ENCODE peak calls at places on chromosomes 2 and 18, in seven cellular contexts. One of them, this sample, is unnamed.

GRCh38 chr2:240840435-240841060 is 20.5 kb upstream of the KIF1A start:
- DNase-seq in dorsolateral prefrontal cortex: peak
- DNase-seq in Calu3: peak
- DNase-seq in CD8-positive, alpha-beta T cell: no peak
- DNase-seq in MCF 10A: peak
- DNase-seq in tibial artery: no peak
- DNase-seq in colonic mucosa: peak
- DNase-seq in this sample: peak

GRCh38 chr2:174656671-174657171 is 59.1 kb upstream of the WIPF1 start:
- DNase-seq in dorsolateral prefrontal cortex: no peak
- DNase-seq in Calu3: no peak
- DNase-seq in CD8-positive, alpha-beta T cell: no peak
- DNase-seq in MCF 10A: no peak
- DNase-seq in tibial artery: no peak
- DNase-seq in colonic mucosa: no peak
- DNase-seq in this sample: no peak

GRCh38 chr2:84429328-84429727 is 29.8 kb downstream of the SUCLG1 start:
- DNase-seq in dorsolateral prefrontal cortex: no peak
- DNase-seq in Calu3: no peak
- DNase-seq in CD8-positive, alpha-beta T cell: no peak
- DNase-seq in MCF 10A: no peak
- DNase-seq in tibial artery: no peak
- DNase-seq in colonic mucosa: no peak
- DNase-seq in this sample: no peak

GRCh38 chr2:175009917-175010621 is 4.9 kb upstream of the CHN1 start:
- DNase-seq in dorsolateral prefrontal cortex: no peak
- DNase-seq in Calu3: no peak
- DNase-seq in CD8-positive, alpha-beta T cell: no peak
- DNase-seq in MCF 10A: no peak
- DNase-seq in tibial artery: no peak
- DNase-seq in colonic mucosa: no peak
- DNase-seq in this sample: no peak

GRCh38 chr2:48508461-48509124 is 21.4 kb upstream of the STON1 start:
- DNase-seq in dorsolateral prefrontal cortex: no peak
- DNase-seq in Calu3: no peak
- DNase-seq in CD8-positive, alpha-beta T cell: no peak
- DNase-seq in MCF 10A: no peak
- DNase-seq in tibial artery: no peak
- DNase-seq in colonic mucosa: no peak
- DNase-seq in this sample: peak

GRCh38 chr2:231575612-231576256 is 16.9 kb upstream of the TEX44 start:
- DNase-seq in dorsolateral prefrontal cortex: no peak
- DNase-seq in Calu3: no peak
- DNase-seq in CD8-positive, alpha-beta T cell: no peak
- DNase-seq in MCF 10A: no peak
- DNase-seq in tibial artery: no peak
- DNase-seq in colonic mucosa: no peak
- DNase-seq in this sample: no peak

GRCh38 chr18:10519999-10520935 is 5.6 kb upstream of the NAPG start:
- DNase-seq in dorsolateral prefrontal cortex: peak
- DNase-seq in Calu3: peak
- DNase-seq in CD8-positive, alpha-beta T cell: peak
- DNase-seq in MCF 10A: peak
- DNase-seq in tibial artery: peak
- DNase-seq in colonic mucosa: peak
- DNase-seq in this sample: peak

GRCh38 chr2:121611730-121612705 is 37.2 kb downstream of the CLASP1 start:
- DNase-seq in dorsolateral prefrontal cortex: no peak
- DNase-seq in Calu3: no peak
- DNase-seq in CD8-positive, alpha-beta T cell: no peak
- DNase-seq in MCF 10A: no peak
- DNase-seq in tibial artery: no peak
- DNase-seq in colonic mucosa: no peak
- DNase-seq in this sample: no peak

GRCh38 chr2:64168756-64169155 is 24.5 kb upstream of the PELI1 start:
- DNase-seq in dorsolateral prefrontal cortex: no peak
- DNase-seq in Calu3: no peak
- DNase-seq in CD8-positive, alpha-beta T cell: no peak
- DNase-seq in MCF 10A: peak
- DNase-seq in tibial artery: no peak
- DNase-seq in colonic mucosa: no peak
- DNase-seq in this sample: no peak

GRCh38 chr2:160401895-160402294 is 91.7 kb downstream of the RBMS1 start:
- DNase-seq in dorsolateral prefrontal cortex: no peak
- DNase-seq in Calu3: no peak
- DNase-seq in CD8-positive, alpha-beta T cell: no peak
- DNase-seq in MCF 10A: no peak
- DNase-seq in tibial artery: no peak
- DNase-seq in colonic mucosa: no peak
- DNase-seq in this sample: no peak

GRCh38 chr2:160402498-160402897 is 91.1 kb downstream of the RBMS1 start:
- DNase-seq in dorsolateral prefrontal cortex: no peak
- DNase-seq in Calu3: no peak
- DNase-seq in CD8-positive, alpha-beta T cell: no peak
- DNase-seq in MCF 10A: no peak
- DNase-seq in tibial artery: no peak
- DNase-seq in colonic mucosa: no peak
- DNase-seq in this sample: no peak

GRCh38 chr2:160399880-160400279 is 93.7 kb downstream of the RBMS1 start:
- DNase-seq in dorsolateral prefrontal cortex: no peak
- DNase-seq in Calu3: no peak
- DNase-seq in CD8-positive, alpha-beta T cell: no peak
- DNase-seq in MCF 10A: no peak
- DNase-seq in tibial artery: no peak
- DNase-seq in colonic mucosa: no peak
- DNase-seq in this sample: no peak

GRCh38 chr2:160394153-160394552 is 99.5 kb downstream of the RBMS1 start:
- DNase-seq in dorsolateral prefrontal cortex: no peak
- DNase-seq in Calu3: no peak
- DNase-seq in CD8-positive, alpha-beta T cell: no peak
- DNase-seq in MCF 10A: no peak
- DNase-seq in tibial artery: no peak
- DNase-seq in colonic mucosa: no peak
- DNase-seq in this sample: no peak

GRCh38 chr2:160397530-160397865 is 96.1 kb downstream of the RBMS1 start:
- DNase-seq in dorsolateral prefrontal cortex: no peak
- DNase-seq in Calu3: peak
- DNase-seq in CD8-positive, alpha-beta T cell: no peak
- DNase-seq in MCF 10A: peak
- DNase-seq in tibial artery: no peak
- DNase-seq in colonic mucosa: no peak
- DNase-seq in this sample: no peak
- TF ChIP-seq CTCF in dorsolateral prefrontal cortex: no peak
- TF ChIP-seq CTCF in Calu3: no peak
- TF ChIP-seq CTCF in CD8-positive, alpha-beta T cell: no peak
- TF ChIP-seq CTCF in MCF 10A: no peak
- TF ChIP-seq CTCF in tibial artery: no peak
- TF ChIP-seq CTCF in colonic mucosa: no peak
- TF ChIP-seq CTCF in this sample: no peak

DNA sequence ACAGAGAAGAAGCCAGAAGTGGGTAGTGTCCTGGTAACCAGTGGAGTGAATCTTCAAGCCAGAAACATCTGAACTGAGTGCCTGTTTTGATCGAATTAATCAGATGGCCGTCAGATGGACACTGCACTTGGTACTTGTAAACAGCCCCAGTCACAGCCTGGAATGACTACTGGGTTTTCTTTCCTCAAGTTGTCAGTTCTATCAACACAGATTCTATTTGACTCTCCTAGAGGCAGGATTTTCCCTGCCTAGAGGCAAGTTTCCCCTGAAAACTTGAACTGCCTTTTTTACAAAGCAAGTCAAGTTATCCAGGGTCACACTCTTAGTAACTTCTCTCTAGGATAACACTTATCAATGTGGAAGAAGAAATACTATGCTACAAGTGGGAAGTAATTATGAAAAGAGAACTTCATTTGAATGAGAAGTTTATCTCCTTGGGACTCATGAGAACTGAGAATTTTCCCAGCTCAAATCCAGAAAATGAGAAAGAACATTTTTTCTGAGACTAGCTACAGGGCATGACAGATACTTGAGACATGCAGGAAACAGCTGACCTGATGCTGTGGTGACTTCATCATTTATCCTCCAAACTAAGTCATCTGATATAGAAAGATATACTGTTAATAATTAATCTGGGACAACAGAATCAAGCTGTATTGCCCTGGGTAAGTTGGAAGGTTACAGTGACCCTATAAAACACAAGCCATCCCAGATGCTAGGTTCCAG is 36.0 kb downstream of the SULT1C2 start:
- DNase-seq in dorsolateral prefrontal cortex: no peak
- DNase-seq in Calu3: no peak
- DNase-seq in CD8-positive, alpha-beta T cell: no peak
- DNase-seq in MCF 10A: peak
- DNase-seq in tibial artery: no peak
- DNase-seq in colonic mucosa: no peak
- DNase-seq in this sample: no peak
- TF ChIP-seq CTCF in dorsolateral prefrontal cortex: no peak
- TF ChIP-seq CTCF in Calu3: no peak
- TF ChIP-seq CTCF in CD8-positive, alpha-beta T cell: no peak
- TF ChIP-seq CTCF in MCF 10A: no peak
- TF ChIP-seq CTCF in tibial artery: no peak
- TF ChIP-seq CTCF in colonic mucosa: no peak
- TF ChIP-seq CTCF in this sample: no peak

GRCh38 chr2:73177645-73178255 is 24.6 kb upstream of the NOTO start:
- DNase-seq in dorsolateral prefrontal cortex: no peak
- DNase-seq in Calu3: no peak
- DNase-seq in CD8-positive, alpha-beta T cell: no peak
- DNase-seq in MCF 10A: peak
- DNase-seq in tibial artery: no peak
- DNase-seq in colonic mucosa: no peak
- DNase-seq in this sample: no peak
- TF ChIP-seq CTCF in dorsolateral prefrontal cortex: peak
- TF ChIP-seq CTCF in Calu3: no peak
- TF ChIP-seq CTCF in CD8-positive, alpha-beta T cell: peak
- TF ChIP-seq CTCF in MCF 10A: no peak
- TF ChIP-seq CTCF in tibial artery: no peak
- TF ChIP-seq CTCF in colonic mucosa: peak
- TF ChIP-seq CTCF in this sample: no peak

GRCh38 chr2:61006486-61007105 is 10.9 kb upstream of the PEX13 start:
- DNase-seq in dorsolateral prefrontal cortex: no peak
- DNase-seq in Calu3: no peak
- DNase-seq in CD8-positive, alpha-beta T cell: no peak
- DNase-seq in MCF 10A: no peak
- DNase-seq in tibial artery: no peak
- DNase-seq in colonic mucosa: no peak
- DNase-seq in this sample: no peak

GRCh38 chr2:61011649-61012048 is 5.9 kb upstream of the PEX13 start:
- DNase-seq in dorsolateral prefrontal cortex: no peak
- DNase-seq in Calu3: no peak
- DNase-seq in CD8-positive, alpha-beta T cell: no peak
- DNase-seq in MCF 10A: peak
- DNase-seq in tibial artery: no peak
- DNase-seq in colonic mucosa: no peak
- DNase-seq in this sample: no peak

GRCh38 chr2:61005736-61006135 is 11.8 kb upstream of the PEX13 start:
- DNase-seq in dorsolateral prefrontal cortex: no peak
- DNase-seq in Calu3: no peak
- DNase-seq in CD8-positive, alpha-beta T cell: no peak
- DNase-seq in MCF 10A: no peak
- DNase-seq in tibial artery: no peak
- DNase-seq in colonic mucosa: no peak
- DNase-seq in this sample: no peak

GRCh38 chr2:61013382-61013781 is 4.1 kb upstream of the PEX13 start:
- DNase-seq in dorsolateral prefrontal cortex: no peak
- DNase-seq in Calu3: no peak
- DNase-seq in CD8-positive, alpha-beta T cell: no peak
- DNase-seq in MCF 10A: no peak
- DNase-seq in tibial artery: no peak
- DNase-seq in colonic mucosa: no peak
- DNase-seq in this sample: no peak

DNA sequence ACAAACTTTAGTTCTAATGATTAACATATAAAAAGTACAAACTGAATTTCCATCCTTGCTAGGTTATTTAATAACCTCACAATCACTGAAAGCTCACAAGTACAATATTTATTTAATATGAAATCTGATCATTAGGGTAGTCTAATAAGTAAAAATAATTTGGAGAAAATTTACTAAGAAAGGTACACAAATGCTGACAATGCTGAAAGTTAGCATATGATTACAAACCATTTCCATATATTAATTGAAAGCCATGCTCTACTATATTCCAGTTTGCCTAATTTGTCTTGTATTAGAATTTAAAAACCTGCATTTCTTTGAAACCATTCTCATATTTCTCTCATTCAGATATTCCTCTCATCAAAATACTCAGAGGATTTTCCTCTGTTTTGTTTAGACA is 8.2 kb upstream of the PEX13 start:
- DNase-seq in dorsolateral prefrontal cortex: no peak
- DNase-seq in Calu3: no peak
- DNase-seq in CD8-positive, alpha-beta T cell: no peak
- DNase-seq in MCF 10A: no peak
- DNase-seq in tibial artery: no peak
- DNase-seq in colonic mucosa: no peak
- DNase-seq in this sample: no peak
- TF ChIP-seq CTCF in dorsolateral prefrontal cortex: no peak
- TF ChIP-seq CTCF in Calu3: no peak
- TF ChIP-seq CTCF in CD8-positive, alpha-beta T cell: no peak
- TF ChIP-seq CTCF in MCF 10A: no peak
- TF ChIP-seq CTCF in tibial artery: no peak
- TF ChIP-seq CTCF in colonic mucosa: no peak
- TF ChIP-seq CTCF in this sample: no peak

DNA sequence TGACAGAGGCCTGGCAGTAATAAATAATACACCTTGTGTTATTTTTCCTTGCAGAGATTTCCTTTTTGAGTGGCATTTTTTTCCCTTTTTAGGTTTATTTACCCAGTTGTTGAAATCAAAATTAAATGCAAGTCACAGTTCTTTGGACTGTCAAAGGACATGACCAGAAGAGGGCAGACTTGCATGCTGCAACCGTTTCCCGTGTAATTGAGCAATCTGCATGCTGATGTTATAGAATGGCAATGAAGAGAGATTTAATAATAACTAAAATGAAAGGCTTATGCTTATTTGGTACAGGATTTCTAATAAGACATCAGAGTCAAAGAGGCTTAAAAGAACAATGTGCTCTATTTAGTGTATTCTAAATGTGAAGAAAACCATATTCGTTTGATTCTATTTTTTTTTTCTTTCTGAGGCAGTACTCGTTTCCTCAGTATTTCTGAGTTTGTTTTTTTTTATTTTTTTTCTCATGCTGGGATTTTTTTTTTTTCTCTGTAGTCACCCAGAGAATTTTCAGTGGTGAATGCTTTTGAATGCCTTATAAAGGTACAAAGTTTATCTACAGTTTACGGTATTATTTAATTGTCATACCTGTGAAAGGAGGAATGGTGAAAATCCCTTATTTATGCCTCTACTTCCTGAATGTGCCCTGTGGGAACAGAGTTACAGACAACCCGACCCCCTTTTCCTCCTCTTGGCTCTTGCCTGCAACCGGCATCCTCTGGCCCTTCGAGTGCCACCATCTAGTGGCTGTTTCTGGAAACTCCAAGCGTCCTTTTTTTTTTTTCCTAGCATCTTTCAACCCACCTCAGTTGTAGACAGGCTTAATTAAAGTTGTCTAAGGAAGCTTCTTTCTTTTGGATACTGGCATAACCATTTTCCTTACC is 368.5 kb downstream of the LRRTM1 start:
- DNase-seq in dorsolateral prefrontal cortex: peak
- DNase-seq in Calu3: peak
- DNase-seq in CD8-positive, alpha-beta T cell: no peak
- DNase-seq in MCF 10A: peak
- DNase-seq in tibial artery: no peak
- DNase-seq in colonic mucosa: peak
- DNase-seq in this sample: peak
- TF ChIP-seq CTCF in dorsolateral prefrontal cortex: peak
- TF ChIP-seq CTCF in Calu3: peak
- TF ChIP-seq CTCF in CD8-positive, alpha-beta T cell: no peak
- TF ChIP-seq CTCF in MCF 10A: peak
- TF ChIP-seq CTCF in tibial artery: no peak
- TF ChIP-seq CTCF in colonic mucosa: peak
- TF ChIP-seq CTCF in this sample: peak

GRCh38 chr2:9814129-9814868 is 29.0 kb upstream of the TAF1B start:
- DNase-seq in dorsolateral prefrontal cortex: no peak
- DNase-seq in Calu3: no peak
- DNase-seq in CD8-positive, alpha-beta T cell: no peak
- DNase-seq in MCF 10A: no peak
- DNase-seq in tibial artery: peak
- DNase-seq in colonic mucosa: no peak
- DNase-seq in this sample: no peak
- TF ChIP-seq CTCF in dorsolateral prefrontal cortex: peak
- TF ChIP-seq CTCF in Calu3: no peak
- TF ChIP-seq CTCF in CD8-positive, alpha-beta T cell: peak
- TF ChIP-seq CTCF in MCF 10A: no peak
- TF ChIP-seq CTCF in tibial artery: no peak
- TF ChIP-seq CTCF in colonic mucosa: peak
- TF ChIP-seq CTCF in this sample: no peak